ENCODE peak calls at places on chromosomes 4 and X, in four cellular contexts. B is H1, V is HepG2, P is GM12878. Q is an unnamed sample.

GRCh38 chr4:172850838-172851237 is 317.8 kb upstream of the GALNT7 start:
- DNase-seq in B (no peak), V (no peak), P (no peak), Q (no peak)

GRCh38 chrX:69234624-69235023 is 69.4 kb upstream of the PJA1 start:
- DNase-seq in B (no peak), V (no peak), P (no peak), Q (no peak)

GRCh38 chr4:675036-675804 is 878 bp downstream of the MYL5 start:
- DNase-seq in B (no peak), V (no peak), P (no peak), Q (no peak)

GRCh38 chr4:170388255-170388654 is 298.5 kb upstream of the AADAT start:
- DNase-seq in B (no peak), V (no peak), P (no peak), Q (no peak)

GRCh38 chr4:143184217-143184502 is 557 bp upstream of the USP38 start:
- DNase-seq in B (no peak), V (no peak), P (no peak), Q (no peak)

GRCh38 chrX:41621236-41621651 is 67.5 kb upstream of the GPR34 start:
- DNase-seq in B (no peak), V (no peak), P (no peak), Q (peak; percentile 33)

GRCh38 chrX:11137543-11138139 is 26.5 kb downstream of the HCCS start:
- DNase-seq in B (no peak), V (peak; percentile 1), P (no peak), Q (no peak)

GRCh38 chr4:166493828-166494432 is 620.9 kb downstream of the TLL1 start:
- DNase-seq in B (no peak), V (no peak), P (no peak), Q (no peak)

GRCh38 chr4:140982613-140983340 is 150.5 kb downstream of the RNF150 start:
- DNase-seq in B (no peak), V (no peak), P (no peak), Q (no peak)

GRCh38 chr4:184558996-184559395 is 84.6 kb upstream of the IRF2 start:
- DNase-seq in B (no peak), V (no peak), P (no peak), Q (no peak)

GRCh38 chr4:48227662-48228061 is 42.0 kb downstream of the TEC start:
- DNase-seq in B (no peak), V (no peak), P (no peak), Q (no peak)

GRCh38 chrX:1466971-1467561 is 14.4 kb upstream of the ASMTL start:
- DNase-seq in B (peak; percentile 41), V (no peak), P (no peak), Q (no peak)

GRCh38 chr4:174324725-174325124 is 41.0 kb downstream of the CEP44 start:
- DNase-seq in B (no peak), V (no peak), P (no peak), Q (no peak)

GRCh38 chrX:19539665-19540064 is 24.4 kb upstream of the MAP3K15 start:
- DNase-seq in B (no peak), V (no peak), P (no peak), Q (no peak)

GRCh38 chr4:154030747-154031146 is 241.9 kb upstream of the SFRP2 start:
- DNase-seq in B (no peak), V (no peak), P (no peak), Q (no peak)

GRCh38 chr4:8035371-8035780 is 95.7 kb upstream of the AFAP1 start:
- DNase-seq in B (no peak), V (no peak), P (no peak), Q (no peak)

GRCh38 chr4:165332502-165332901 is 5.0 kb downstream of the MSMO1 start:
- DNase-seq in B (no peak), V (no peak), P (no peak), Q (no peak)

GRCh38 chr4:53478671-53479456 is 101.4 kb downstream of the FIP1L1 start:
- DNase-seq in B (no peak), V (no peak), P (no peak), Q (no peak)

GRCh38 chr4:53480909-53481308 is 103.5 kb downstream of the FIP1L1 start:
- DNase-seq in B (no peak), V (no peak), P (no peak), Q (no peak)

GRCh38 chr4:53481586-53481985 is 104.1 kb downstream of the FIP1L1 start:
- DNase-seq in B (no peak), V (no peak), P (no peak), Q (no peak)

GRCh38 chr4:53477666-53478065 is 100.2 kb downstream of the FIP1L1 start:
- DNase-seq in B (no peak), V (no peak), P (no peak), Q (no peak)

DNA sequence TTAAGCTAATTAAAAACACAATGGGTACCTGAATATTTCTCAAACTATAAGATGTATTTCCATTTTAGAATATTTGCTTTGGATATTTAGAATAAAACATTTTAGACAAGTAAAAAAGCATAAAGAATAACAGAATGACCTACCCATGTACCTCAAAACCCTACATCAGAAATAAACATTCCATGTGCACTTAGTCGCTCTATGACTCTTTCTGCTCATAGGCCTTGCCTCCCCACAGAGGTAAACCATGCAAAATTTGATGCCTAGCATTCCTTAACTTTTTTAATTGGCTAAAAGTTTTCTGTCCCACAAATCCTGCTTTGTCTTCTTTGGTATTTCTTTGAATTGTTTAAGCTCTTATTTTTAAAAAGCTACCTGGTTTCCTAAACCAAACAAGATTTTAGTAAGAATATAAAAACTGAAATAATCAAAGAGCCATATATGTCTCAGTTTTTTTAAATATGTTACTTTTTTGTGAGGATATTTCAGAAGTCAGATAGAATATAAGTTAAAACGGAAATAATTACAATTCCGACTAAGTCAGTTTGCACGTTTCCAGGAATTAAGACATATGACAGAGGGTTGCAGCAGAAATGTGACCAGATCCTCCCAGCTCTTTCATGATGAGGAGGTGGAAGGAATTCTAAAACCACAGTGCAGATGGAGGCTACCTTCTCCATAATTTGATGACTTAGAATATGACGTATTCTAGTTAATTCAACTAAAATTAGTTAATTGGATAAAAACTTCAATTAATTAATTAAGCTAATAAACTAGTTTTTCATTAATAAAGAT is 102.5 kb downstream of the FIP1L1 start:
- DNase-seq in B (no peak), V (no peak), P (no peak), Q (no peak)
- TF ChIP-seq GABPA in B (no peak), V (no peak), P (no peak), Q (peak; percentile 10)

GRCh38 chr4:93830090-93830818 is 1.7 kb downstream of the ATOH1 start:
- DNase-seq in B (no peak), V (no peak), P (no peak), Q (no peak)
- TF ChIP-seq EZH2 in B (peak; percentile 83), V (no peak), P (no peak), Q (no peak)

GRCh38 chr4:10131202-10131601 is 14.6 kb upstream of the WDR1 start:
- DNase-seq in B (no peak), V (no peak), P (no peak), Q (no peak)
- TF ChIP-seq GABPA in B (no peak), V (no peak), P (no peak), Q (no peak)

GRCh38 chr4:31807036-31807435 is 1086.9 kb downstream of the PCDH7 start:
- DNase-seq in B (no peak), V (no peak), P (no peak), Q (no peak)
- TF ChIP-seq EZH2 in B (no peak), V (no peak), P (no peak), Q (no peak)

GRCh38 chr4:150117094-150117493 is 38.8 kb downstream of the DCLK2 start:
- DNase-seq in B (no peak), V (no peak), P (no peak), Q (no peak)
- TF ChIP-seq GABPA in B (no peak), V (no peak), P (no peak), Q (no peak)

GRCh38 chrX:8731579-8732395 is at the start of gene ANOS1:
- DNase-seq in B (peak; percentile 71), V (no peak), P (no peak), Q (no peak)

GRCh38 chrX:8726031-8726652 is 5.8 kb downstream of the ANOS1 start:
- DNase-seq in B (no peak), V (no peak), P (no peak), Q (no peak)

GRCh38 chrX:8728932-8729331 is 3.0 kb downstream of the ANOS1 start:
- DNase-seq in B (no peak), V (no peak), P (no peak), Q (no peak)

GRCh38 chrX:8730812-8731578 is 942 bp downstream of the ANOS1 start:
- DNase-seq in B (no peak), V (no peak), P (no peak), Q (no peak)
- TF ChIP-seq EZH2 in B (no peak), V (no peak), P (no peak), Q (no peak)

GRCh38 chr4:60683357-60683756 is 516.8 kb upstream of the ADGRL3 start:
- DNase-seq in B (no peak), V (no peak), P (no peak), Q (no peak)
- TF ChIP-seq GABPA in B (no peak), V (no peak), P (no peak), Q (no peak)

GRCh38 chr4:57109847-57110634 is at the start of gene IGFBP7:
- DNase-seq in B (peak; percentile 59), V (no peak), P (no peak), Q (peak; percentile 60)

GRCh38 chr4:57113870-57114269 is 3.7 kb upstream of the IGFBP7 start:
- DNase-seq in B (no peak), V (no peak), P (no peak), Q (no peak)

GRCh38 chr4:57110635-57111546 is 706 bp upstream of the IGFBP7 start:
- DNase-seq in B (peak; percentile 56), V (no peak), P (no peak), Q (peak; percentile 2)

GRCh38 chr4:57104706-57105560 is 5.3 kb downstream of the IGFBP7 start:
- DNase-seq in B (no peak), V (no peak), P (no peak), Q (no peak)

GRCh38 chr4:57109530-57109846 is 697 bp downstream of the IGFBP7 start:
- DNase-seq in B (no peak), V (no peak), P (no peak), Q (no peak)
- TF ChIP-seq EZH2 in B (no peak), V (no peak), P (no peak), Q (no peak)

DNA sequence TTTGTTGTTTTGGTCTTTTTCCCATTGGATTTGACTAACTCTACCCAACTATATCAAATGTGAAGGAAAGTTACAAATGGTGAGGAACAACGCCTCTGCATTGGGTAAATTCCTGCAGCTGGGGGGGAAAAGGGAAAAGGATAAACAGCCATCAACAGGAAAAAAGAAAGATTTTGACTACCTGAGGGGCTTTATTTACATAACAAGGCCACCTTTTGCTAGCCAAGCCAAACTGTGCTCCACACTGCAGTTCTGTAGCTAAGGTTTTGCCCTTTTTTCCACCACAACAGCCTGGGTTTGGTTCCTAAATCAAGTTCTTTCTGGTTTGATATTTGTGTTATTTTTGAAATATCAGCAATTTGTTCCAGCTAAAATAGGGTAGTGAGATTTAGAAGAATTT is 40.8 kb downstream of the RHOXF2B start:
- DNase-seq in B (no peak), V (no peak), P (no peak), Q (no peak)
- TF ChIP-seq GABPA in B (no peak), V (no peak), P (no peak), Q (no peak)

GRCh38 chr4:81215219-81215892 is at the start of gene PRKG2:
- DNase-seq in B (peak; percentile 65), V (no peak), P (no peak), Q (no peak)
- TF ChIP-seq EZH2 in B (peak; percentile 82), V (no peak), P (no peak), Q (no peak)

Q was measured in K562.